ENCODE peak calls at places on chromosomes 11 and 22, in ten cellular contexts. One of them, this sample, is unnamed.

GRCh38 chr11:74018331-74019005 is 9.6 kb upstream of the UCP3 start:
- DNase-seq in AG04450: peak
- DNase-seq in T-helper 1 cell: no peak
- DNase-seq in HTR-8/SVneo: no peak
- DNase-seq in ecto neural progenitor cell: no peak
- DNase-seq in COR-L47: no peak
- DNase-seq in nucleus accumbens: peak
- DNase-seq in caudate nucleus: peak
- DNase-seq in NAMALWA: no peak
- DNase-seq in MV-4-11: peak
- DNase-seq in this sample: no peak

GRCh38 chr11:113022267-113022666 is 61.0 kb downstream of the NCAM1 start:
- DNase-seq in AG04450: no peak
- DNase-seq in T-helper 1 cell: no peak
- DNase-seq in HTR-8/SVneo: no peak
- DNase-seq in ecto neural progenitor cell: no peak
- DNase-seq in COR-L47: no peak
- DNase-seq in nucleus accumbens: no peak
- DNase-seq in caudate nucleus: no peak
- DNase-seq in NAMALWA: no peak
- DNase-seq in MV-4-11: no peak
- DNase-seq in this sample: no peak

GRCh38 chr22:27554841-27555456 is 246.6 kb downstream of the MN1 start:
- DNase-seq in AG04450: no peak
- DNase-seq in T-helper 1 cell: no peak
- DNase-seq in HTR-8/SVneo: no peak
- DNase-seq in ecto neural progenitor cell: no peak
- DNase-seq in COR-L47: no peak
- DNase-seq in nucleus accumbens: no peak
- DNase-seq in caudate nucleus: no peak
- DNase-seq in NAMALWA: no peak
- DNase-seq in MV-4-11: no peak
- DNase-seq in this sample: no peak

GRCh38 chr22:47151490-47151889 is 389.0 kb downstream of the TBC1D22A start:
- DNase-seq in AG04450: no peak
- DNase-seq in T-helper 1 cell: no peak
- DNase-seq in HTR-8/SVneo: peak
- DNase-seq in ecto neural progenitor cell: no peak
- DNase-seq in COR-L47: no peak
- DNase-seq in nucleus accumbens: no peak
- DNase-seq in caudate nucleus: no peak
- DNase-seq in NAMALWA: no peak
- DNase-seq in MV-4-11: no peak
- DNase-seq in this sample: no peak

GRCh38 chr11:61586792-61587430 is 6.0 kb upstream of the SYT7 start:
- DNase-seq in AG04450: no peak
- DNase-seq in T-helper 1 cell: no peak
- DNase-seq in HTR-8/SVneo: no peak
- DNase-seq in ecto neural progenitor cell: no peak
- DNase-seq in COR-L47: no peak
- DNase-seq in nucleus accumbens: no peak
- DNase-seq in caudate nucleus: no peak
- DNase-seq in NAMALWA: no peak
- DNase-seq in MV-4-11: no peak
- DNase-seq in this sample: no peak

GRCh38 chr11:73982595-73982989 is at the start of gene UCP2:
- DNase-seq in AG04450: peak
- DNase-seq in T-helper 1 cell: peak
- DNase-seq in HTR-8/SVneo: peak
- DNase-seq in ecto neural progenitor cell: peak
- DNase-seq in COR-L47: peak
- DNase-seq in nucleus accumbens: peak
- DNase-seq in caudate nucleus: peak
- DNase-seq in NAMALWA: peak
- DNase-seq in MV-4-11: peak
- DNase-seq in this sample: peak

GRCh38 chr11:66467034-66467659 is 442 bp downstream of the PELI3 start:
- DNase-seq in AG04450: no peak
- DNase-seq in T-helper 1 cell: no peak
- DNase-seq in HTR-8/SVneo: no peak
- DNase-seq in ecto neural progenitor cell: no peak
- DNase-seq in COR-L47: no peak
- DNase-seq in nucleus accumbens: no peak
- DNase-seq in caudate nucleus: no peak
- DNase-seq in NAMALWA: peak
- DNase-seq in MV-4-11: no peak
- DNase-seq in this sample: peak

GRCh38 chr11:18731949-18732821 is 6.2 kb upstream of the IGSF22 start:
- DNase-seq in AG04450: no peak
- DNase-seq in T-helper 1 cell: peak
- DNase-seq in HTR-8/SVneo: peak
- DNase-seq in ecto neural progenitor cell: peak
- DNase-seq in COR-L47: peak
- DNase-seq in nucleus accumbens: peak
- DNase-seq in caudate nucleus: peak
- DNase-seq in NAMALWA: peak
- DNase-seq in MV-4-11: peak
- DNase-seq in this sample: peak

GRCh38 chr11:12186683-12187082 is 76.3 kb downstream of the MICAL2 start:
- DNase-seq in AG04450: no peak
- DNase-seq in T-helper 1 cell: no peak
- DNase-seq in HTR-8/SVneo: no peak
- DNase-seq in ecto neural progenitor cell: no peak
- DNase-seq in COR-L47: no peak
- DNase-seq in nucleus accumbens: no peak
- DNase-seq in caudate nucleus: no peak
- DNase-seq in NAMALWA: no peak
- DNase-seq in MV-4-11: no peak
- DNase-seq in this sample: peak

GRCh38 chr22:23826510-23827350 is 12.1 kb downstream of the DERL3 start:
- DNase-seq in AG04450: no peak
- DNase-seq in T-helper 1 cell: no peak
- DNase-seq in HTR-8/SVneo: no peak
- DNase-seq in ecto neural progenitor cell: no peak
- DNase-seq in COR-L47: no peak
- DNase-seq in nucleus accumbens: no peak
- DNase-seq in caudate nucleus: no peak
- DNase-seq in NAMALWA: no peak
- DNase-seq in MV-4-11: no peak
- DNase-seq in this sample: no peak

GRCh38 chr11:66858939-66859685 is 2.2 kb downstream of the LRFN4 start:
- DNase-seq in AG04450: no peak
- DNase-seq in T-helper 1 cell: no peak
- DNase-seq in HTR-8/SVneo: no peak
- DNase-seq in ecto neural progenitor cell: no peak
- DNase-seq in COR-L47: no peak
- DNase-seq in nucleus accumbens: no peak
- DNase-seq in caudate nucleus: no peak
- DNase-seq in NAMALWA: no peak
- DNase-seq in MV-4-11: no peak
- DNase-seq in this sample: no peak

GRCh38 chr11:12061851-12062560 is 48.4 kb upstream of the MICAL2 start:
- DNase-seq in AG04450: no peak
- DNase-seq in T-helper 1 cell: no peak
- DNase-seq in HTR-8/SVneo: no peak
- DNase-seq in ecto neural progenitor cell: no peak
- DNase-seq in COR-L47: no peak
- DNase-seq in nucleus accumbens: no peak
- DNase-seq in caudate nucleus: no peak
- DNase-seq in NAMALWA: no peak
- DNase-seq in MV-4-11: no peak
- DNase-seq in this sample: no peak

This sample was measured in NCI-H345.